ENCODE peak calls at places on chromosome 3, in nine cellular contexts. K is IMR-90; S is kidney; U is HCT116; M is GM12865; B is SK-N-SH; P is CD4-positive, alpha-beta memory T cell; X is OCI-LY7; E is GM06990. D is an unnamed sample.

GRCh38 chr3:143071776-143072175 is 47.8 kb upstream of the CHST2 start:
- DNase-seq in K (no peak), S (no peak), U (no peak), M (no peak), B (no peak), P (no peak), X (no peak), E (no peak), D (no peak)

GRCh38 chr3:52783211-52783555 is 5.8 kb downstream of the ITIH1 start:
- DNase-seq in K (no peak), S (no peak), U (no peak), M (no peak), B (no peak), P (no peak), X (no peak), E (no peak), D (no peak)

GRCh38 chr3:19749448-19750017 is 184.5 kb downstream of the EFHB start:
- DNase-seq in K (no peak), S (peak; percentile 57), U (no peak), M (no peak), B (no peak), P (no peak), X (no peak), E (no peak), D (no peak)

GRCh38 chr3:53775834-53776251 is 70.4 kb downstream of the CHDH start:
- DNase-seq in K (no peak), S (no peak), U (no peak), M (no peak), B (no peak), P (no peak), X (no peak), E (no peak), D (peak; percentile 81)

GRCh38 chr3:66761093-66761780 is 236.9 kb upstream of the KBTBD8 start:
- DNase-seq in K (peak; percentile 52), S (no peak), U (no peak), M (no peak), B (no peak), P (no peak), X (no peak), E (no peak), D (no peak)

GRCh38 chr3:196207159-196207832 is 3.9 kb downstream of the ZDHHC19 start:
- DNase-seq in K (no peak), S (peak; percentile 85), U (no peak), M (peak; percentile 30), B (peak; percentile 98), P (no peak), X (peak; percentile 20), E (no peak), D (no peak)

GRCh38 chr3:187946031-187946691 is 200.9 kb upstream of the BCL6 start:
- DNase-seq in K (peak; percentile 85), S (no peak), U (no peak), M (no peak), B (no peak), P (no peak), X (peak; percentile 90), E (no peak), D (no peak)

GRCh38 chr3:24591661-24592555 is 97.3 kb upstream of the THRB start:
- DNase-seq in K (no peak), S (no peak), U (no peak), M (no peak), B (no peak), P (no peak), X (no peak), E (no peak), D (no peak)

GRCh38 chr3:188170461-188171459 is 16.8 kb downstream of the LPP start:
- DNase-seq in K (no peak), S (no peak), U (no peak), M (no peak), B (no peak), P (no peak), X (peak; percentile 35), E (no peak), D (no peak)

GRCh38 chr3:186622651-186623310 is 9.9 kb downstream of the AHSG start:
- DNase-seq in K (no peak), S (no peak), U (no peak), M (no peak), B (no peak), P (no peak), X (no peak), E (no peak), D (no peak)

GRCh38 chr3:36700537-36701248 is 63.7 kb downstream of the DCLK3 start:
- DNase-seq in K (peak; percentile 85), S (no peak), U (peak; percentile 33), M (peak; percentile 69), B (peak; percentile 73), P (peak; percentile 11), X (peak; percentile 69), E (no peak), D (peak; percentile 66)

GRCh38 chr3:106140471-106140870 is 271.7 kb upstream of the CBLB start:
- DNase-seq in K (no peak), S (no peak), U (no peak), M (no peak), B (no peak), P (no peak), X (no peak), E (no peak), D (no peak)

GRCh38 chr3:125052671-125053303 is 3.0 kb downstream of the HEG1 start:
- DNase-seq in K (peak; percentile 92), S (no peak), U (no peak), M (no peak), B (no peak), P (no peak), X (no peak), E (no peak), D (no peak)

GRCh38 chr3:8371085-8371551 is 130.5 kb upstream of the LMCD1 start:
- DNase-seq in K (peak; percentile 53), S (peak; percentile 66), U (no peak), M (no peak), B (no peak), P (no peak), X (no peak), E (no peak), D (no peak)

GRCh38 chr3:123383101-123384053 is 65.5 kb downstream of the ADCY5 start:
- DNase-seq in K (peak; percentile 62), S (no peak), U (no peak), M (no peak), B (peak; percentile 47), P (no peak), X (no peak), E (no peak), D (peak; percentile 26)

GRCh38 chr3:182364323-182364722 is 429.0 kb upstream of the ATP11B start:
- DNase-seq in K (no peak), S (no peak), U (peak; percentile 37), M (no peak), B (peak; percentile 9), P (no peak), X (no peak), E (no peak), D (no peak)

GRCh38 chr3:134406331-134407246 is 32.3 kb upstream of the AMOTL2 start:
- DNase-seq in K (no peak), S (peak; percentile 75), U (no peak), M (no peak), B (peak; percentile 82), P (no peak), X (no peak), E (no peak), D (peak; percentile 99)

GRCh38 chr3:7709383-7710082 is 792.1 kb upstream of the LMCD1 start:
- DNase-seq in K (no peak), S (no peak), U (peak; percentile 7), M (no peak), B (no peak), P (no peak), X (no peak), E (no peak), D (no peak)

GRCh38 chr3:129180461-129180860 is 3.2 kb downstream of the CNBP start:
- DNase-seq in K (no peak), S (no peak), U (no peak), M (no peak), B (no peak), P (no peak), X (no peak), E (no peak), D (no peak)
- H3K4me3 ChIP-seq in K (no peak overlapping the region), S (peak overlapping the region; percentile 16), U (no peak overlapping the region), M (peak overlapping the region; percentile 97), B (no peak overlapping the region), P (peak overlapping the region; percentile 93), X (peak overlapping the region; percentile 83), E (peak overlapping the region; percentile 100), D (no peak overlapping the region)

GRCh38 chr3:148205945-148206845 is 491.5 kb upstream of the AGTR1 start:
- DNase-seq in K (no peak), S (no peak), U (no peak), M (no peak), B (no peak), P (no peak), X (no peak), E (no peak), D (no peak)
- H3K4me3 ChIP-seq in K (no peak overlapping the region), S (no peak overlapping the region), U (no peak overlapping the region), M (no peak overlapping the region), B (no peak overlapping the region), P (no peak overlapping the region), X (no peak overlapping the region), E (no peak overlapping the region), D (no peak overlapping the region)

GRCh38 chr3:46972396-46972795 is 4.1 kb downstream of the CCDC12 start:
- DNase-seq in K (no peak), S (no peak), U (no peak), M (peak; percentile 46), B (no peak), P (no peak), X (peak; percentile 47), E (no peak), D (no peak)

GRCh38 chr3:46971151-46971550 is 5.4 kb downstream of the CCDC12 start:
- DNase-seq in K (no peak), S (peak; percentile 26), U (no peak), M (no peak), B (no peak), P (no peak), X (no peak), E (no peak), D (no peak)

GRCh38 chr3:46970391-46971091 is 6.0 kb downstream of the CCDC12 start:
- DNase-seq in K (no peak), S (peak; percentile 59), U (no peak), M (no peak), B (no peak), P (no peak), X (no peak), E (no peak), D (no peak)

GRCh38 chr3:46968783-46969428 is 7.6 kb downstream of the CCDC12 start:
- DNase-seq in K (no peak), S (peak; percentile 53), U (no peak), M (no peak), B (no peak), P (no peak), X (no peak), E (no peak), D (no peak)

GRCh38 chr3:46971742-46972141 is 4.8 kb downstream of the CCDC12 start:
- DNase-seq in K (no peak), S (peak; percentile 3), U (no peak), M (peak; percentile 67), B (no peak), P (no peak), X (peak; percentile 76), E (no peak), D (no peak)
- H3K4me3 ChIP-seq in K (no peak overlapping the region), S (no peak overlapping the region), U (no peak overlapping the region), M (no peak overlapping the region), B (no peak overlapping the region), P (no peak overlapping the region), X (peak overlapping the region; percentile 56), E (no peak overlapping the region), D (no peak overlapping the region)

DNA sequence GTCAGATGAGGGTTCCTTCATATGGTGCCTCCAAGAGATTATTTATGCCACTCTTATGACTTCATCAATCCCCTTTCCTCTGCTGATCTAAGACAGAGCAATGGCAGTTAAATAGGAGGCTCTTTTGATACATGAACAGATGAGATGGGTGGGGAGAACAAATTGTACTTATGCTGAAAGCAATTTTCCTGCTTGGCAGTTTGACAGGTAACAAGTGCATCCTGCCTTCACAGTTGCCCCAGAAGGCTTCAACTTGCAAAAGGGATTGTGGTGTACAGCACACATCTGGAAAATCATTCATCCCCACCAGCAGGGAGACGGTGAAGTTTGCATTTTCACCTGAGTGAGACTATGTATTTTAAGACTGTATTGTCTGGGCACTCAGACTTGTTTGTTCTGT is 27.3 kb downstream of the ENTPD3 start:
- DNase-seq in K (no peak), S (no peak), U (no peak), M (no peak), B (no peak), P (no peak), X (no peak), E (no peak), D (no peak)
- H3K4me3 ChIP-seq in K (no peak overlapping the region), S (no peak overlapping the region), U (no peak overlapping the region), M (no peak overlapping the region), B (no peak overlapping the region), P (no peak overlapping the region), X (no peak overlapping the region), E (no peak overlapping the region), D (no peak overlapping the region)